ENCODE peak calls at places on chromosomes 5 and 9, in eight cellular contexts. One of them, this sample, is unnamed.

GRCh38 chr9:127730799-127731410 is 4.2 kb downstream of the TOR2A start:
- DNase-seq in NCI-H1105: no peak
- DNase-seq in activated CD4-positive, alpha-beta memory T cell treated with anti-CD3 and anti-CD28 coated beads, Interleukin-2, amount 10 ng/mL, durations not matched to agents 7 days and 5 days: no peak
- DNase-seq in CD4-positive, alpha-beta T cell: no peak
- DNase-seq in NCI-H1694: no peak
- DNase-seq in fibroblast of lung: no peak
- DNase-seq in midbrain: no peak
- DNase-seq in GM10248: no peak
- DNase-seq in this sample: no peak

GRCh38 chr5:173963867-173964429 is 25.0 kb upstream of the C5orf47 start:
- DNase-seq in NCI-H1105: no peak
- DNase-seq in activated CD4-positive, alpha-beta memory T cell treated with anti-CD3 and anti-CD28 coated beads, Interleukin-2, amount 10 ng/mL, durations not matched to agents 7 days and 5 days: no peak
- DNase-seq in CD4-positive, alpha-beta T cell: no peak
- DNase-seq in NCI-H1694: no peak
- DNase-seq in fibroblast of lung: peak
- DNase-seq in midbrain: peak
- DNase-seq in GM10248: no peak
- DNase-seq in this sample: no peak

GRCh38 chr9:35774907-35775635 is 16.3 kb upstream of the NPR2 start:
- DNase-seq in NCI-H1105: no peak
- DNase-seq in activated CD4-positive, alpha-beta memory T cell treated with anti-CD3 and anti-CD28 coated beads, Interleukin-2, amount 10 ng/mL, durations not matched to agents 7 days and 5 days: no peak
- DNase-seq in CD4-positive, alpha-beta T cell: no peak
- DNase-seq in NCI-H1694: no peak
- DNase-seq in fibroblast of lung: no peak
- DNase-seq in midbrain: peak
- DNase-seq in GM10248: no peak
- DNase-seq in this sample: no peak

GRCh38 chr5:172858511-172858989 is 24.5 kb downstream of the ERGIC1 start:
- DNase-seq in NCI-H1105: no peak
- DNase-seq in activated CD4-positive, alpha-beta memory T cell treated with anti-CD3 and anti-CD28 coated beads, Interleukin-2, amount 10 ng/mL, durations not matched to agents 7 days and 5 days: no peak
- DNase-seq in CD4-positive, alpha-beta T cell: no peak
- DNase-seq in NCI-H1694: no peak
- DNase-seq in fibroblast of lung: no peak
- DNase-seq in midbrain: no peak
- DNase-seq in GM10248: no peak
- DNase-seq in this sample: no peak

GRCh38 chr5:21802869-21803490 is 1050.2 kb downstream of the CDH12 start:
- DNase-seq in NCI-H1105: peak
- DNase-seq in activated CD4-positive, alpha-beta memory T cell treated with anti-CD3 and anti-CD28 coated beads, Interleukin-2, amount 10 ng/mL, durations not matched to agents 7 days and 5 days: no peak
- DNase-seq in CD4-positive, alpha-beta T cell: no peak
- DNase-seq in NCI-H1694: peak
- DNase-seq in fibroblast of lung: peak
- DNase-seq in midbrain: peak
- DNase-seq in GM10248: peak
- DNase-seq in this sample: no peak

GRCh38 chr9:115395511-115396021 is 277.6 kb upstream of the TNC start:
- DNase-seq in NCI-H1105: peak
- DNase-seq in activated CD4-positive, alpha-beta memory T cell treated with anti-CD3 and anti-CD28 coated beads, Interleukin-2, amount 10 ng/mL, durations not matched to agents 7 days and 5 days: no peak
- DNase-seq in CD4-positive, alpha-beta T cell: no peak
- DNase-seq in NCI-H1694: no peak
- DNase-seq in fibroblast of lung: peak
- DNase-seq in midbrain: no peak
- DNase-seq in GM10248: no peak
- DNase-seq in this sample: no peak

GRCh38 chr9:68947842-68948569 is 65.9 kb downstream of the PRKACG start:
- DNase-seq in NCI-H1105: no peak
- DNase-seq in activated CD4-positive, alpha-beta memory T cell treated with anti-CD3 and anti-CD28 coated beads, Interleukin-2, amount 10 ng/mL, durations not matched to agents 7 days and 5 days: no peak
- DNase-seq in CD4-positive, alpha-beta T cell: no peak
- DNase-seq in NCI-H1694: no peak
- DNase-seq in fibroblast of lung: no peak
- DNase-seq in midbrain: no peak
- DNase-seq in GM10248: no peak
- DNase-seq in this sample: no peak

GRCh38 chr9:96150324-96151023 is 151.5 kb downstream of the HSD17B3 start:
- DNase-seq in NCI-H1105: no peak
- DNase-seq in activated CD4-positive, alpha-beta memory T cell treated with anti-CD3 and anti-CD28 coated beads, Interleukin-2, amount 10 ng/mL, durations not matched to agents 7 days and 5 days: peak
- DNase-seq in CD4-positive, alpha-beta T cell: peak
- DNase-seq in NCI-H1694: no peak
- DNase-seq in fibroblast of lung: peak
- DNase-seq in midbrain: no peak
- DNase-seq in GM10248: peak
- DNase-seq in this sample: no peak

GRCh38 chr9:127783111-127783621 is 2.7 kb upstream of the CDK9 start:
- DNase-seq in NCI-H1105: no peak
- DNase-seq in activated CD4-positive, alpha-beta memory T cell treated with anti-CD3 and anti-CD28 coated beads, Interleukin-2, amount 10 ng/mL, durations not matched to agents 7 days and 5 days: peak
- DNase-seq in CD4-positive, alpha-beta T cell: peak
- DNase-seq in NCI-H1694: no peak
- DNase-seq in fibroblast of lung: no peak
- DNase-seq in midbrain: no peak
- DNase-seq in GM10248: no peak
- DNase-seq in this sample: peak

GRCh38 chr9:87714819-87715218 is 11.1 kb upstream of the CTSL start:
- DNase-seq in NCI-H1105: no peak
- DNase-seq in activated CD4-positive, alpha-beta memory T cell treated with anti-CD3 and anti-CD28 coated beads, Interleukin-2, amount 10 ng/mL, durations not matched to agents 7 days and 5 days: no peak
- DNase-seq in CD4-positive, alpha-beta T cell: no peak
- DNase-seq in NCI-H1694: no peak
- DNase-seq in fibroblast of lung: peak
- DNase-seq in midbrain: peak
- DNase-seq in GM10248: no peak
- DNase-seq in this sample: no peak

GRCh38 chr5:113022661-113023060 is 46.1 kb downstream of the DCP2 start:
- DNase-seq in NCI-H1105: no peak
- DNase-seq in activated CD4-positive, alpha-beta memory T cell treated with anti-CD3 and anti-CD28 coated beads, Interleukin-2, amount 10 ng/mL, durations not matched to agents 7 days and 5 days: no peak
- DNase-seq in CD4-positive, alpha-beta T cell: no peak
- DNase-seq in NCI-H1694: no peak
- DNase-seq in fibroblast of lung: peak
- DNase-seq in midbrain: no peak
- DNase-seq in GM10248: no peak
- DNase-seq in this sample: no peak

GRCh38 chr5:179416114-179416730 is 71.0 kb upstream of the ADAMTS2 start:
- DNase-seq in NCI-H1105: no peak
- DNase-seq in activated CD4-positive, alpha-beta memory T cell treated with anti-CD3 and anti-CD28 coated beads, Interleukin-2, amount 10 ng/mL, durations not matched to agents 7 days and 5 days: no peak
- DNase-seq in CD4-positive, alpha-beta T cell: no peak
- DNase-seq in NCI-H1694: no peak
- DNase-seq in fibroblast of lung: no peak
- DNase-seq in midbrain: no peak
- DNase-seq in GM10248: no peak
- DNase-seq in this sample: no peak

GRCh38 chr5:175711472-175712312 is 53.8 kb downstream of the HRH2 start:
- DNase-seq in NCI-H1105: no peak
- DNase-seq in activated CD4-positive, alpha-beta memory T cell treated with anti-CD3 and anti-CD28 coated beads, Interleukin-2, amount 10 ng/mL, durations not matched to agents 7 days and 5 days: no peak
- DNase-seq in CD4-positive, alpha-beta T cell: no peak
- DNase-seq in NCI-H1694: no peak
- DNase-seq in fibroblast of lung: no peak
- DNase-seq in midbrain: no peak
- DNase-seq in GM10248: no peak
- DNase-seq in this sample: peak

GRCh38 chr5:115703514-115703913 is 77.7 kb upstream of the TMED7 start:
- DNase-seq in NCI-H1105: no peak
- DNase-seq in activated CD4-positive, alpha-beta memory T cell treated with anti-CD3 and anti-CD28 coated beads, Interleukin-2, amount 10 ng/mL, durations not matched to agents 7 days and 5 days: no peak
- DNase-seq in CD4-positive, alpha-beta T cell: no peak
- DNase-seq in NCI-H1694: no peak
- DNase-seq in fibroblast of lung: no peak
- DNase-seq in midbrain: no peak
- DNase-seq in GM10248: no peak
- DNase-seq in this sample: no peak